ENCODE peak calls at places on chromosomes 2 and 18, in eight cellular contexts. L is H54; A is spleen; K is body of pancreas; P is A172; Z is adrenal gland; C is activated CD8-positive, alpha-beta memory T cell treated with anti-CD3 and anti-CD28 coated beads for 1 hour; S is NCI-H1105 treated with DMSO at 0.1 percent for 48 hours. V is an unnamed sample.

GRCh38 chr2:172555522-172556283 is at the start of gene PDK1:
- DNase-seq in P (peak), L (peak), A (peak), C (peak), K (peak), S (peak), Z (peak), V (peak)

GRCh38 chr2:39530423-39530866 is 93.4 kb upstream of the MAP4K3 start:
- DNase-seq in S (no peak), L (no peak), C (no peak), K (no peak), Z (no peak), A (no peak), P (peak), V (no peak)

GRCh38 chr2:86107031-86107430 is 996 bp downstream of the PTCD3 start:
- DNase-seq in Z (no peak), A (no peak), C (no peak), K (no peak), P (no peak), S (no peak), L (no peak), V (no peak)

GRCh38 chr2:239150125-239151011 is 250.5 kb downstream of the HDAC4 start:
- DNase-seq in K (no peak), Z (peak), A (peak), C (no peak), P (no peak), L (no peak), S (no peak), V (no peak)

GRCh38 chr18:72772916-72773315 is 94.9 kb downstream of the NETO1 start:
- DNase-seq in Z (no peak), P (no peak), S (no peak), A (no peak), K (no peak), C (no peak), L (no peak), V (no peak)

GRCh38 chr2:163419000-163419575 is 316.7 kb downstream of the FIGN start:
- DNase-seq in C (no peak), P (no peak), Z (no peak), A (no peak), S (no peak), L (no peak), K (no peak), V (no peak)

GRCh38 chr2:32946314-32947075 is at the start of gene LTBP1:
- DNase-seq in A (peak), S (peak), P (peak), K (peak), C (no peak), L (peak), Z (peak), V (no peak)

GRCh38 chr2:43047187-43047780 is 179.1 kb downstream of the ZFP36L2 start:
- DNase-seq in Z (peak), C (no peak), S (no peak), P (no peak), L (no peak), A (peak), K (no peak), V (no peak)

GRCh38 chr2:164568317-164568716 is 53.0 kb downstream of the GRB14 start:
- DNase-seq in P (no peak), K (no peak), L (no peak), C (no peak), S (no peak), Z (peak), A (no peak), V (no peak)

GRCh38 chr2:2114745-2115245 is 216.3 kb downstream of the MYT1L start:
- DNase-seq in C (no peak), S (no peak), K (no peak), A (no peak), Z (no peak), P (no peak), L (no peak), V (no peak)

GRCh38 chr18:13800505-13801259 is 23.3 kb upstream of the MC5R start:
- DNase-seq in S (peak), C (no peak), P (peak), A (peak), K (peak), L (no peak), Z (peak), V (no peak)

V was measured in NCI-H1092.